ENCODE peak calls at places on chromosome 20, in seven cellular contexts. One of them, this sample, is unnamed.
A peak's percentile ranks its signal among the peaks of the same experiment; 100 is the strongest.

GRCh38 chr20:61352381-61353260 is 100.6 kb downstream of the CDH4 start:
- DNase-seq in IMR-90: no peak
- DNase-seq in endothelial cell: no peak
- DNase-seq in stomach: no peak
- DNase-seq in A549: no peak
- DNase-seq in heart left ventricle: no peak
- DNase-seq in lower lobe of right lung: no peak
- DNase-seq in this sample: no peak

GRCh38 chr20:16314722-16315121 is 258.5 kb downstream of the KIF16B start:
- DNase-seq in stomach: no peak
- DNase-seq in IMR-90: no peak
- DNase-seq in lower lobe of right lung: no peak
- DNase-seq in endothelial cell: no peak
- DNase-seq in A549: no peak
- DNase-seq in heart left ventricle: no peak
- DNase-seq in this sample: no peak

GRCh38 chr20:49583343-49583668 is 15.4 kb upstream of the PTGIS start:
- DNase-seq in A549: no peak
- DNase-seq in heart left ventricle: no peak
- DNase-seq in endothelial cell: no peak
- DNase-seq in stomach: no peak
- DNase-seq in IMR-90: no peak
- DNase-seq in lower lobe of right lung: no peak
- DNase-seq in this sample: no peak

GRCh38 chr20:42191140-42191860 is 573.1 kb upstream of the CHD6 start:
- DNase-seq in endothelial cell: no peak
- DNase-seq in heart left ventricle: no peak
- DNase-seq in lower lobe of right lung: no peak
- DNase-seq in A549: no peak
- DNase-seq in IMR-90: no peak
- DNase-seq in stomach: no peak
- DNase-seq in this sample: no peak

GRCh38 chr20:58131581-58132142 is 96.8 kb downstream of the ANKRD60 start:
- DNase-seq in heart left ventricle: no peak
- DNase-seq in stomach: no peak
- DNase-seq in lower lobe of right lung: no peak
- DNase-seq in A549: no peak
- DNase-seq in IMR-90: peak; percentile 1
- DNase-seq in endothelial cell: no peak
- DNase-seq in this sample: no peak

GRCh38 chr20:22924036-22924737 is 110.9 kb upstream of the SSTR4 start:
- DNase-seq in endothelial cell: no peak
- DNase-seq in IMR-90: no peak
- DNase-seq in lower lobe of right lung: no peak
- DNase-seq in heart left ventricle: peak; percentile 26
- DNase-seq in stomach: no peak
- DNase-seq in A549: no peak
- DNase-seq in this sample: no peak

GRCh38 chr20:37956099-37956498 is 53.2 kb downstream of the VSTM2L start:
- DNase-seq in stomach: no peak
- DNase-seq in lower lobe of right lung: no peak
- DNase-seq in A549: no peak
- DNase-seq in heart left ventricle: no peak
- DNase-seq in IMR-90: peak; percentile 35
- DNase-seq in endothelial cell: no peak
- DNase-seq in this sample: no peak

GRCh38 chr20:59933849-59934585 is 580 bp upstream of the SYCP2 start:
- DNase-seq in IMR-90: peak; percentile 49
- DNase-seq in stomach: peak; percentile 85
- DNase-seq in endothelial cell: peak; percentile 85
- DNase-seq in lower lobe of right lung: peak; percentile 88
- DNase-seq in heart left ventricle: peak; percentile 84
- DNase-seq in A549: peak; percentile 82
- DNase-seq in this sample: peak; percentile 88

GRCh38 chr20:17966432-17967312 is 1.9 kb downstream of the SNX5 start:
- DNase-seq in endothelial cell: no peak
- DNase-seq in stomach: no peak
- DNase-seq in IMR-90: peak; percentile 42
- DNase-seq in lower lobe of right lung: no peak
- DNase-seq in A549: peak; percentile 64
- DNase-seq in heart left ventricle: no peak
- DNase-seq in this sample: no peak

GRCh38 chr20:52422574-52423463 is 231.2 kb upstream of the ZFP64 start:
- DNase-seq in heart left ventricle: no peak
- DNase-seq in endothelial cell: no peak
- DNase-seq in lower lobe of right lung: no peak
- DNase-seq in IMR-90: no peak
- DNase-seq in stomach: no peak
- DNase-seq in A549: no peak
- DNase-seq in this sample: no peak

GRCh38 chr20:23588434-23589403 is 17.0 kb downstream of the CST9 start:
- DNase-seq in IMR-90: no peak
- DNase-seq in stomach: no peak
- DNase-seq in heart left ventricle: no peak
- DNase-seq in A549: no peak
- DNase-seq in endothelial cell: no peak
- DNase-seq in lower lobe of right lung: no peak
- DNase-seq in this sample: peak; percentile 5

GRCh38 chr20:22833851-22834250 is 201.3 kb upstream of the SSTR4 start:
- DNase-seq in IMR-90: no peak
- DNase-seq in A549: no peak
- DNase-seq in endothelial cell: no peak
- DNase-seq in heart left ventricle: no peak
- DNase-seq in lower lobe of right lung: no peak
- DNase-seq in stomach: no peak
- DNase-seq in this sample: no peak

DNA sequence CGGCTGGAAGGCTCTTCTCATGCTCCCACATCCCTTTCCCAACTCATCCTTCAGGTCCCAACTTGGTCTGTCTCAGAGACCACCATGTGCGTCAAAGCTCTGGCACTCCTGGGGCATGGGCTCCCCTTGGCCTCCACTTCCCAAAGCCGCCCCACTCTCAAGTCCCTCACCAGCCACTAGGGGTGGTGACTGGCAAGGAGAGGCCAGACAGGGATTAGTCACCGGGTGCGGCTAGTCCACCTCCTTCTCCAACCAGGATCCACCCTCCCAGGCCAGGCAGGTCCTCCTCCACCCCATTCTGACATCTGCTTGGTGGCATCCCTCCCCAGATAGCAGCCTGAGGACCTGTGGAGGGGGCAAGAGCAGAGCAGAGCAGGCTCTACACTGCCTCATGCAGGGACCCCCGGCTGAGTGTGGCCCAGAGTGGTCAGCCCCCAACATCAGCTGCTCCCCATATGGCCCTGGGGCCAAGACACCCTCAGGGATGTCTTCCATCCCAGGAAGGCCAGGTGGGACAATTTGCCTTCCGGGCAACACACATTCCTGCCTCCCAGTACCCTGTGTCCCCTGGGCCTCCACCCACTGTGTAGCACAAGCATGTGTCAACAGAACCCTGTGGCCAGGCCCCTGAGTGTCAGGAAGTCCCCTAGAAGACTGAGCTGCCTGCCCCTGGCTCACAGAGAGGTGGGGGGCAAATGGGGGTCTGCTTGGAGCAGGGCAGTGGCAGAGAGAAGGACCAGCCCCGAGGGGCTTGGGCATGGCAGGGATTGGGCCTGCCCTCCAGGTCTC is 29.2 kb downstream of the YTHDF1 start:
- DNase-seq in endothelial cell: no peak
- DNase-seq in A549: no peak
- DNase-seq in lower lobe of right lung: no peak
- DNase-seq in stomach: peak; percentile 40
- DNase-seq in IMR-90: no peak
- DNase-seq in heart left ventricle: no peak
- DNase-seq in this sample: no peak
- TF ChIP-seq CTCF in endothelial cell: no peak
- TF ChIP-seq CTCF in A549: no peak
- TF ChIP-seq CTCF in lower lobe of right lung: no peak
- TF ChIP-seq CTCF in stomach: no peak
- TF ChIP-seq CTCF in IMR-90: no peak
- TF ChIP-seq CTCF in heart left ventricle: no peak
- TF ChIP-seq CTCF in this sample: no peak

GRCh38 chr20:45630366-45630765 is 718 bp downstream of the WFDC9 start:
- DNase-seq in stomach: no peak
- DNase-seq in A549: no peak
- DNase-seq in lower lobe of right lung: no peak
- DNase-seq in IMR-90: no peak
- DNase-seq in endothelial cell: no peak
- DNase-seq in heart left ventricle: no peak
- DNase-seq in this sample: no peak

GRCh38 chr20:45631184-45631583 is at the start of gene WFDC9:
- DNase-seq in A549: no peak
- DNase-seq in IMR-90: no peak
- DNase-seq in lower lobe of right lung: no peak
- DNase-seq in stomach: no peak
- DNase-seq in endothelial cell: no peak
- DNase-seq in heart left ventricle: no peak
- DNase-seq in this sample: no peak

GRCh38 chr20:45626540-45626939 is 3.0 kb upstream of the WFDC10A start:
- DNase-seq in lower lobe of right lung: no peak
- DNase-seq in A549: no peak
- DNase-seq in heart left ventricle: no peak
- DNase-seq in stomach: no peak
- DNase-seq in IMR-90: no peak
- DNase-seq in endothelial cell: no peak
- DNase-seq in this sample: no peak

DNA sequence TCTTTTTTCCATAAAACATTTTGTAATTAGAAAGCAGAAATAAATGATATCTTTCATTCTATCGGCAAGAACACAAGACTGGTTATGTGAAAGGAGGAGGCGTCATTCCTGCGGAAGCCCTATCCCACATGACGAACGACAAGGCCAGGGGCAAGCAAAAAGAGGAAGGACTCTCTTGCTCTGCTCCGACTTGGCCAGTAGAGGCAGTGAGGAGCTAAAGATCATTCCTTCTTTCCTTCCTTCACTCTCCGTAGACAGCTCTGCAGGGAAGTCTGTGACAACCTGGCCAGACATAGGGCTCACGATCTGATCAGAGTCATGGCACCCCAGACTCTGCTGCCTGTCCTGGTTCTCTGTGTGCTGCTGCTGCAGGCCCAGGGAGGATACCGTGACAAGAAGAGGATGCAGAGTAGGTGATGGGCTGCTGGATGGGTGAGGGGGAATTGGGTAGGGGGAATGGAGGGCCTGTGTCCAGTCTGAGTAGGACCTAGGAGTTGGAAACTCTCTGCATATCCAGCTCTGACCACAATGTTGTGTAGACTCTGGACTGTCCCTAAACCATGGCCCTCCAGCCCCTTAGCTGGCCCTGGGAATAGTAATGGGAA is at the start of gene WFDC10A:
- DNase-seq in heart left ventricle: no peak
- DNase-seq in A549: peak; percentile 62
- DNase-seq in endothelial cell: peak; percentile 44
- DNase-seq in stomach: peak; percentile 44
- DNase-seq in IMR-90: peak; percentile 49
- DNase-seq in lower lobe of right lung: peak; percentile 64
- DNase-seq in this sample: peak; percentile 53
- TF ChIP-seq CTCF in heart left ventricle: peak; percentile 18
- TF ChIP-seq CTCF in A549: peak; percentile 46
- TF ChIP-seq CTCF in endothelial cell: peak; percentile 66
- TF ChIP-seq CTCF in stomach: no peak
- TF ChIP-seq CTCF in IMR-90: peak; percentile 51
- TF ChIP-seq CTCF in lower lobe of right lung: peak; percentile 62
- TF ChIP-seq CTCF in this sample: peak; percentile 50

DNA sequence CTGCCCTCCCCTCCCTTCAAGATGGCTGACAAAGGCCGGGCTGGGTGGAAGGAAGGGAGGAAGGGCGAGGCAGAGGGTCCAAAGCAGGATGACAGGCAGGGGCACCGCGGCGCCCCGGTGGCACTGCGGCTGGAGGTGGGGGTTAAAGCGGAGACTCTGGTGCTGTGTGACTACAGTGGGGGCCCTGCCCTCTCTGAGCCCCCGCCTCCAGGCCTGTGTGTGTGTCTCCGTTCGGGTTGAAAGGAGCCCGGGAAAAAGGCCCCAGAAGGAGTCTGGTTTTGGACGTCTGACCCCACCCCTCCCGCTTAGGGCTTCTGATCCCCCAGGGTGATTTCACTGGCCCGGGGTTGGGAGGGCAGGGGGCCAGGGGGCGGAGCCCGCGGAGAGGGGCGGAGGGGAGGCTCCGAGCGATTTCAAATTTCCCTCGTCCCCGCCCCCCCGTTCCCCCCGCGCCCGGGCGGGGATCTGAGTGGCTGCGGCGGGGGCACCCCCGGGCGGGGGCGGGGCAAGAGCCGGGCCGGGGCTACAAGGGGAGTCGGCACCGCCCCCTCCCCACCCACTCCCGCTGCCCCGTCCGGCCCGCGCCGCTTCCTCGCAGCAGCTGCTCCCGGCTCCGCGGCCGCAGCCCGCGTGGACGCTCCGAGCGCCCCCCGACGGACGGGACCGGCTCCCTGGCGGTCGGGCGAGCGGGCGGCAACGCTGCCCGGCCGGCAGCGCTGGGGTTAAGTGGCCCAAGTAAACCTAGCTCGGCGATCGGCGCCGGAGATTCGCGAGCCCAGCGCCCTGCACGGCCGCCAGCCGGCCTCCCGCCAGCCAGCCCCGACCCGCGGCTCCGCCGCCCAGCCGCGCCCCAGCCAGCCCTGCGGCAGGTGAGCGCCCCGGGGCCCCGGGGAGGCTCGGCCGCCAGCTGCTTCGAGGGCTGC is at the start of gene DNMT3B:
- DNase-seq in heart left ventricle: peak; percentile 83
- DNase-seq in endothelial cell: peak; percentile 84
- DNase-seq in A549: peak; percentile 85
- DNase-seq in stomach: peak; percentile 80
- DNase-seq in lower lobe of right lung: peak; percentile 84
- DNase-seq in IMR-90: peak; percentile 73
- DNase-seq in this sample: peak; percentile 88
- TF ChIP-seq CTCF in heart left ventricle: peak; percentile 15
- TF ChIP-seq CTCF in endothelial cell: peak; percentile 21
- TF ChIP-seq CTCF in A549: peak; percentile 53
- TF ChIP-seq CTCF in stomach: no peak
- TF ChIP-seq CTCF in lower lobe of right lung: no peak
- TF ChIP-seq CTCF in IMR-90: peak; percentile 46
- TF ChIP-seq CTCF in this sample: peak; percentile 22

DNA sequence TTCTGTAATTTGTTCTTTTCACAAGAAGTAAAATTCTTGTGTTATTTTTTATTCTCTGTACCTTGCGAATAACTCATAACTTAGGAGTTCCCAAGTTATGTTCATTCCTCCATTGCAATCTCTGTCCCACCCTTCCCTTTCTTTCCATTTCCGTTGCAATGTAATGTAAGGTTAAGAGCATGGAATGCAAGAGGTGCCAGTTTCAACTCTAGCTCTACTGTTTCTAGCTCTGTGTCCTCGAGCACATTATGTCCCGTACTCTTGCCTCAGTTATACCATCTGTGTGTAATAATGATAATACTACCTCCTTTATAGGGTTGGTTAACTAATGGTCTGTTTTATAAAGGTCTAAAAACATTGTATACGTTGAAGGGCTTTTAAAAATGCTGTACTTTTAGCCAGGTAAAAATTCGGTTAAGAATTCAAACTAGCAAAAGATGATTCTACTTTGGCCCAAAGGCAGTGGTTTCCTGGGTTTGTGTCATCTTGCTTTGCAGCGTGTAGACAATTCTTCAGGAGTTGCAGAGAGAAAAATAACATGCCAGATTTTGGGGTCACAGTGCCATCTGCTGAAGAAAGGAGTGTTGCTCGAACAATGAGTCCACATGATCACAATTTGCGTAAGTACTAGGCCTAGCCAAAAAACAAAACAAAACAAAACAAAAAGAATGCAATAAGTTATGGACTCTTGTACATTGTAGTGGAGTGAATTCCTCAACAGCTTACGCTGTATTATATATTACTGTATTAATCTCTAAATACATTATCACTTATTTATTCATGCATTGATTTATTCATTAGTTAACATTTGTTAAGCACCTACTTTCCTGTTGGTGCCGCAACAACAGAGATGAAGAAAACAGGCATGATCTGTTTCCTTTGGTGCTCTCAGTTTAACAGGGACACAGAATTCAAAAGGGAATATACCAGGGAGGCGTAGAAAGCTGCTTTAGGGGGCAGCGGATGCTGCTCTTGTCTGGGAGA is 10.0 kb upstream of the PFDN4 start:
- DNase-seq in stomach: no peak
- DNase-seq in endothelial cell: no peak
- DNase-seq in A549: peak; percentile 48
- DNase-seq in lower lobe of right lung: no peak
- DNase-seq in heart left ventricle: no peak
- DNase-seq in IMR-90: peak; percentile 49
- DNase-seq in this sample: no peak
- TF ChIP-seq CTCF in stomach: no peak
- TF ChIP-seq CTCF in endothelial cell: no peak
- TF ChIP-seq CTCF in A549: peak; percentile 90
- TF ChIP-seq CTCF in lower lobe of right lung: no peak
- TF ChIP-seq CTCF in heart left ventricle: no peak
- TF ChIP-seq CTCF in IMR-90: peak; percentile 46
- TF ChIP-seq CTCF in this sample: peak; percentile 18